ENCODE peak calls at places on chromosomes 11 and 22, in ten cellular contexts. One of them, this sample, is unnamed.

GRCh38 chr11:2178906-2179494 is 7.4 kb upstream of the TH start:
- DNase-seq in SJSA1: peak; percentile 80
- DNase-seq in heart left ventricle: no peak
- DNase-seq in IMR-90: peak; percentile 37
- DNase-seq in AG09309: no peak
- DNase-seq in left lung: no peak
- DNase-seq in fibroblast of lung: peak; percentile 88
- DNase-seq in spleen: no peak
- DNase-seq in psoas muscle: no peak
- DNase-seq in GM12878: no peak
- DNase-seq in this sample: no peak

GRCh38 chr11:2142762-2143202 is 3.6 kb upstream of the IGF2 start:
- DNase-seq in SJSA1: no peak
- DNase-seq in heart left ventricle: no peak
- DNase-seq in psoas muscle: no peak
- DNase-seq in GM12878: peak; percentile 8
- DNase-seq in spleen: no peak
- DNase-seq in AG09309: no peak
- DNase-seq in fibroblast of lung: peak; percentile 22
- DNase-seq in left lung: no peak
- DNase-seq in IMR-90: peak; percentile 52
- DNase-seq in this sample: no peak

GRCh38 chr11:128180446-128181089 is 406.8 kb downstream of the ETS1 start:
- DNase-seq in AG09309: peak; percentile 75
- DNase-seq in heart left ventricle: no peak
- DNase-seq in SJSA1: peak; percentile 56
- DNase-seq in GM12878: no peak
- DNase-seq in spleen: no peak
- DNase-seq in IMR-90: peak; percentile 92
- DNase-seq in fibroblast of lung: peak; percentile 95
- DNase-seq in psoas muscle: no peak
- DNase-seq in left lung: no peak
- DNase-seq in this sample: peak; percentile 62

GRCh38 chr11:84819561-84819960 is 807.6 kb downstream of the DLG2 start:
- DNase-seq in fibroblast of lung: peak; percentile 13
- DNase-seq in left lung: no peak
- DNase-seq in IMR-90: no peak
- DNase-seq in heart left ventricle: no peak
- DNase-seq in AG09309: no peak
- DNase-seq in psoas muscle: no peak
- DNase-seq in GM12878: no peak
- DNase-seq in SJSA1: no peak
- DNase-seq in spleen: no peak
- DNase-seq in this sample: no peak

GRCh38 chr22:49768511-49768910 is 59.2 kb downstream of the BRD1 start:
- DNase-seq in spleen: peak; percentile 64
- DNase-seq in psoas muscle: peak; percentile 44
- DNase-seq in SJSA1: no peak
- DNase-seq in AG09309: no peak
- DNase-seq in GM12878: no peak
- DNase-seq in IMR-90: no peak
- DNase-seq in fibroblast of lung: no peak
- DNase-seq in heart left ventricle: peak; percentile 34
- DNase-seq in left lung: peak; percentile 28
- DNase-seq in this sample: no peak

GRCh38 chr22:46090051-46090591 is 60.2 kb upstream of the PPARA start:
- DNase-seq in AG09309: no peak
- DNase-seq in IMR-90: no peak
- DNase-seq in left lung: peak; percentile 34
- DNase-seq in fibroblast of lung: peak; percentile 56
- DNase-seq in SJSA1: no peak
- DNase-seq in psoas muscle: peak; percentile 90
- DNase-seq in heart left ventricle: peak; percentile 70
- DNase-seq in GM12878: no peak
- DNase-seq in spleen: peak; percentile 76
- DNase-seq in this sample: no peak

GRCh38 chr11:65305501-65306268 is 9.0 kb upstream of the CDC42EP2 start:
- DNase-seq in spleen: no peak
- DNase-seq in psoas muscle: no peak
- DNase-seq in GM12878: no peak
- DNase-seq in left lung: no peak
- DNase-seq in heart left ventricle: no peak
- DNase-seq in SJSA1: no peak
- DNase-seq in fibroblast of lung: peak; percentile 64
- DNase-seq in AG09309: no peak
- DNase-seq in IMR-90: peak; percentile 90
- DNase-seq in this sample: no peak

GRCh38 chr22:27993774-27994350 is 74.8 kb upstream of the PITPNB start:
- DNase-seq in left lung: peak; percentile 19
- DNase-seq in AG09309: no peak
- DNase-seq in psoas muscle: no peak
- DNase-seq in heart left ventricle: peak; percentile 20
- DNase-seq in fibroblast of lung: no peak
- DNase-seq in IMR-90: no peak
- DNase-seq in GM12878: no peak
- DNase-seq in SJSA1: no peak
- DNase-seq in spleen: peak; percentile 58
- DNase-seq in this sample: no peak

GRCh38 chr11:44078794-44079193 is 12.7 kb downstream of the ACCS start:
- DNase-seq in IMR-90: no peak
- DNase-seq in left lung: no peak
- DNase-seq in fibroblast of lung: no peak
- DNase-seq in AG09309: no peak
- DNase-seq in spleen: no peak
- DNase-seq in SJSA1: no peak
- DNase-seq in GM12878: no peak
- DNase-seq in heart left ventricle: no peak
- DNase-seq in psoas muscle: no peak
- DNase-seq in this sample: no peak

GRCh38 chr11:2207212-2207611 is 35.6 kb upstream of the TH start:
- DNase-seq in fibroblast of lung: no peak
- DNase-seq in spleen: peak; percentile 66
- DNase-seq in AG09309: no peak
- DNase-seq in left lung: no peak
- DNase-seq in SJSA1: peak; percentile 44
- DNase-seq in psoas muscle: no peak
- DNase-seq in GM12878: no peak
- DNase-seq in IMR-90: no peak
- DNase-seq in heart left ventricle: no peak
- DNase-seq in this sample: no peak

DNA sequence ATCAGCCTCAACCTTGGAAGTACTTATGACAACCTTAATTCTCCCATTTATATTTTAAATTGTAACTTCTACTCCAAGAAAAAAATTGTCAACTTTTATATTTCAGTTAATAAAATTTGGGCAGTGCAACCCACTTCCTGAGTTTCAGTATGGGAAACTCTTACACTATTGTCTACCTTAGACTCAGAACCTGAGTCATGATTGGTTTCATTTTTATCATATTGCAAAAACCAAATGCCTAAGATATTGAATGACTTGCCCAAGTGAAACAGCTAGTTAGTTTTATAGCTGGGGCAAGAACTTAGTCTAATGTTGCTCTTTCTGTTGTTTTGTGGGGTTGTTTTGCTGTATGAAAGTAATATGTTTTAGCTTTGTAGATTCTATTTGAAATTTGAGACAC is 334.0 kb upstream of the ARHGAP42 start:
- DNase-seq in SJSA1: no peak
- DNase-seq in left lung: no peak
- DNase-seq in AG09309: no peak
- DNase-seq in spleen: no peak
- DNase-seq in GM12878: no peak
- DNase-seq in fibroblast of lung: no peak
- DNase-seq in IMR-90: no peak
- DNase-seq in psoas muscle: no peak
- DNase-seq in heart left ventricle: no peak
- DNase-seq in this sample: no peak
- H3K4me3 ChIP-seq in SJSA1: no peak overlapping the region
- H3K4me3 ChIP-seq in left lung: no peak overlapping the region
- H3K4me3 ChIP-seq in AG09309: no peak overlapping the region
- H3K4me3 ChIP-seq in spleen: no peak overlapping the region
- H3K4me3 ChIP-seq in GM12878: no peak overlapping the region
- H3K4me3 ChIP-seq in fibroblast of lung: no peak overlapping the region
- H3K4me3 ChIP-seq in IMR-90: no peak overlapping the region
- H3K4me3 ChIP-seq in psoas muscle: no peak overlapping the region
- H3K4me3 ChIP-seq in heart left ventricle: no peak overlapping the region
- H3K4me3 ChIP-seq in this sample: no peak overlapping the region

DNA sequence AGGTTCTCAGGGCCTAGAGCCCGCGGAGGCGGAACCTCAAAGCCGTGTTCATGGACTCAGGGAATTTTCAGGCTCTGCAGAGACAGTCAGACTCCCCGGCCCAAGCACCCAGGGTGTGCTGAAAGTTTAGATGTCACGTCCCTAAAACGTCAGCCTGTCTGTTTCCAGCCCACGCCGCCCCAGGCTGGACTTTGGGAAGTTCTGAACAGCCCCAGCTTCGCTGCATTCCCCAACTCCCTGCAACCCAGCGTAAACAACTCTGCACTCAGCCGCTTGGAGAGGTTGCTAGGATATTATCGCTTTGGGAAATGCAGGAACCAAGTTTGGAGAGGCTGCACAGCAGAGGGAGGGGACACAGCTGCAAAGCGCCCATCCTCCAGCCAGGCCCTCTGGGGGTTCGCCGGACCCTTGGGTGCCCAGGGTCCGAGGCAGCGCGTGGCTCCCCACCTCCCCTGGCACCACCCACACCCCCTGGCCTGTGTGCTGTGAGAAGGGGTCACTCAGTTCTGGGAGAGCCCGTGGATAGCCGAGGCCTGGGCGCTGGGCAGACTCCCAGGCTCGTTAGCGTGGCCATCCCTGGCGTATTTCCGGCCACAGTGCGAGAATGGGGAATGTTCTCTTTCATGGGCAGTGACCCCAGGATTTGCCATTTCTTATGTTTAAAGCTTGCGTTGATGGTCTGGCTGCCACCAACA is 120.5 kb upstream of the FGF3 start:
- DNase-seq in psoas muscle: peak; percentile 66
- DNase-seq in GM12878: no peak
- DNase-seq in spleen: peak; percentile 61
- DNase-seq in left lung: peak; percentile 72
- DNase-seq in heart left ventricle: peak; percentile 87
- DNase-seq in IMR-90: peak; percentile 77
- DNase-seq in SJSA1: no peak
- DNase-seq in AG09309: no peak
- DNase-seq in fibroblast of lung: peak; percentile 75
- DNase-seq in this sample: no peak
- H3K4me3 ChIP-seq in psoas muscle: peak overlapping the region; percentile 7
- H3K4me3 ChIP-seq in GM12878: no peak overlapping the region
- H3K4me3 ChIP-seq in spleen: no peak overlapping the region
- H3K4me3 ChIP-seq in left lung: no peak overlapping the region
- H3K4me3 ChIP-seq in heart left ventricle: peak overlapping the region; percentile 38
- H3K4me3 ChIP-seq in IMR-90: no peak overlapping the region
- H3K4me3 ChIP-seq in SJSA1: no peak overlapping the region
- H3K4me3 ChIP-seq in AG09309: no peak overlapping the region
- H3K4me3 ChIP-seq in fibroblast of lung: peak overlapping the region; percentile 22
- H3K4me3 ChIP-seq in this sample: no peak overlapping the region

GRCh38 chr11:36012410-36012809 is 68.5 kb downstream of the LDLRAD3 start:
- DNase-seq in psoas muscle: no peak
- DNase-seq in AG09309: no peak
- DNase-seq in left lung: no peak
- DNase-seq in spleen: no peak
- DNase-seq in IMR-90: peak; percentile 56
- DNase-seq in heart left ventricle: no peak
- DNase-seq in GM12878: no peak
- DNase-seq in SJSA1: no peak
- DNase-seq in fibroblast of lung: peak; percentile 48
- DNase-seq in this sample: no peak
- H3K4me3 ChIP-seq in psoas muscle: no peak overlapping the region
- H3K4me3 ChIP-seq in AG09309: no peak overlapping the region
- H3K4me3 ChIP-seq in left lung: no peak overlapping the region
- H3K4me3 ChIP-seq in spleen: no peak overlapping the region
- H3K4me3 ChIP-seq in IMR-90: no peak overlapping the region
- H3K4me3 ChIP-seq in heart left ventricle: no peak overlapping the region
- H3K4me3 ChIP-seq in GM12878: no peak overlapping the region
- H3K4me3 ChIP-seq in SJSA1: no peak overlapping the region
- H3K4me3 ChIP-seq in fibroblast of lung: no peak overlapping the region
- H3K4me3 ChIP-seq in this sample: no peak overlapping the region

GRCh38 chr22:29219881-29220670 is 14.4 kb downstream of the EMID1 start:
- DNase-seq in fibroblast of lung: no peak
- DNase-seq in SJSA1: no peak
- DNase-seq in heart left ventricle: no peak
- DNase-seq in AG09309: no peak
- DNase-seq in GM12878: no peak
- DNase-seq in IMR-90: no peak
- DNase-seq in psoas muscle: no peak
- DNase-seq in spleen: peak; percentile 67
- DNase-seq in left lung: no peak
- DNase-seq in this sample: no peak

GRCh38 chr22:29216873-29217666 is 11.4 kb downstream of the EMID1 start:
- DNase-seq in AG09309: peak; percentile 42
- DNase-seq in spleen: peak; percentile 89
- DNase-seq in GM12878: no peak
- DNase-seq in left lung: no peak
- DNase-seq in IMR-90: peak; percentile 78
- DNase-seq in psoas muscle: peak; percentile 75
- DNase-seq in heart left ventricle: no peak
- DNase-seq in fibroblast of lung: peak; percentile 17
- DNase-seq in SJSA1: no peak
- DNase-seq in this sample: peak; percentile 3

GRCh38 chr22:29216011-29216872 is 10.5 kb downstream of the EMID1 start:
- DNase-seq in spleen: peak; percentile 45
- DNase-seq in psoas muscle: no peak
- DNase-seq in GM12878: no peak
- DNase-seq in left lung: no peak
- DNase-seq in fibroblast of lung: no peak
- DNase-seq in heart left ventricle: no peak
- DNase-seq in SJSA1: no peak
- DNase-seq in IMR-90: no peak
- DNase-seq in AG09309: no peak
- DNase-seq in this sample: no peak

GRCh38 chr22:29217827-29218757 is 12.4 kb downstream of the EMID1 start:
- DNase-seq in spleen: peak; percentile 74
- DNase-seq in IMR-90: no peak
- DNase-seq in AG09309: no peak
- DNase-seq in GM12878: no peak
- DNase-seq in psoas muscle: peak; percentile 48
- DNase-seq in SJSA1: no peak
- DNase-seq in heart left ventricle: no peak
- DNase-seq in left lung: no peak
- DNase-seq in fibroblast of lung: no peak
- DNase-seq in this sample: no peak

DNA sequence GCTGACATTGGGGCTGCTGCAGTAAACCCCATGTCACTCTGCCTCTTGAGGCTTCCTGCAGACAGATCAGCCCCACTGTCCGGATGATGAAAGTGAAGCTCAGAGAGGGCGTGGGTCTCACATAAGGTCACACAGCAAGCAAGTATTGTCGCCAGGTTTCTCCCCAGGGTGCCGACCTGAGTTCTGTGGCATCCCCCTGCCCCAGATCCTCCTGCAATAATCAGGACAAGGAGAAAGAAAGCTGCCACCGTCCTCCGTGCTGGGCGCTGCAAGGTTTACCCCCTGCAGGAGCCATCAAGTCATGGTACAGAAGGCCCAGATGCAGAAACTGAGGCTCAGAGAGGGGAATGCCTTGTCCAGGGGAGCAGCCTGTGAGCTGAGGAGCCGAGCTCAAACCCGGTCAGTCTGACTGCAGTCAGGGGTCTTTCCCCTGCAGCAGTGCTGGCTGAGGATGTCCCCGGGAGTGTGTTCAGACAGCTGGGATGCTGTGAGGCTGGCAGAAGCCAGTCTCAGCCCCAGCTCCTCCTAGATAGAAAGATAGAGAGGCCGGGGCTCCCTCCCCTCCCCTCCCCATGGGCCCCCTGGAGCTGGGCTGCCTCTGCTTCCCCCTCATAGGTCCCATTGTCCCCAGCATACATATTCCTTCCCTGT is 13.2 kb downstream of the EMID1 start:
- DNase-seq in GM12878: no peak
- DNase-seq in AG09309: no peak
- DNase-seq in left lung: peak; percentile 22
- DNase-seq in spleen: peak; percentile 52
- DNase-seq in IMR-90: no peak
- DNase-seq in heart left ventricle: no peak
- DNase-seq in SJSA1: no peak
- DNase-seq in psoas muscle: peak; percentile 33
- DNase-seq in fibroblast of lung: no peak
- DNase-seq in this sample: no peak
- H3K4me3 ChIP-seq in GM12878: no peak overlapping the region
- H3K4me3 ChIP-seq in AG09309: no peak overlapping the region
- H3K4me3 ChIP-seq in left lung: no peak overlapping the region
- H3K4me3 ChIP-seq in spleen: no peak overlapping the region
- H3K4me3 ChIP-seq in IMR-90: no peak overlapping the region
- H3K4me3 ChIP-seq in heart left ventricle: no peak overlapping the region
- H3K4me3 ChIP-seq in SJSA1: no peak overlapping the region
- H3K4me3 ChIP-seq in psoas muscle: no peak overlapping the region
- H3K4me3 ChIP-seq in fibroblast of lung: no peak overlapping the region
- H3K4me3 ChIP-seq in this sample: no peak overlapping the region